ENCODE peak calls at places on chromosome 1, in seven cellular contexts. T, Y, Z, X, W, S and N are unnamed samples.

GRCh38 chr1:28123461-28123961 is 35.1 kb upstream of the EYA3 start:
- DNase-seq in T (no peak), Y (no peak), Z (peak; percentile 81), X (no peak), W (no peak), S (no peak), N (no peak)

GRCh38 chr1:41496080-41497055 is 11.9 kb upstream of the EDN2 start:
- DNase-seq in T (no peak), Y (no peak), Z (peak; percentile 93), X (peak; percentile 89), W (no peak), S (no peak), N (peak; percentile 76)

GRCh38 chr1:24980836-24981631 is 51.0 kb upstream of the RUNX3 start:
- DNase-seq in T (no peak), Y (no peak), Z (no peak), X (no peak), W (no peak), S (no peak), N (no peak)

GRCh38 chr1:171141336-171142051 is 43.6 kb upstream of the FMO2 start:
- DNase-seq in T (no peak), Y (no peak), Z (peak; percentile 74), X (peak; percentile 14), W (no peak), S (no peak), N (peak; percentile 35)

GRCh38 chr1:218266356-218266755 is 18.7 kb upstream of the RRP15 start:
- DNase-seq in T (no peak), Y (no peak), Z (peak; percentile 21), X (no peak), W (no peak), S (no peak), N (no peak)

GRCh38 chr1:24830680-24831272 is 85.5 kb downstream of the CLIC4 start:
- DNase-seq in T (no peak), Y (no peak), Z (peak; percentile 66), X (no peak), W (no peak), S (no peak), N (no peak)

GRCh38 chr1:237736372-237737029 is 154.2 kb downstream of the ZP4 start:
- DNase-seq in T (no peak), Y (no peak), Z (no peak), X (no peak), W (no peak), S (no peak), N (no peak)

GRCh38 chr1:10898921-10899320 is 102.5 kb upstream of the CASZ1 start:
- DNase-seq in T (no peak), Y (no peak), Z (no peak), X (no peak), W (no peak), S (no peak), N (no peak)

GRCh38 chr1:56397409-56397808 is 182.0 kb downstream of the PLPP3 start:
- DNase-seq in T (no peak), Y (no peak), Z (peak; percentile 30), X (no peak), W (no peak), S (no peak), N (no peak)

GRCh38 chr1:212456166-212456528 is 23.4 kb downstream of the NENF start:
- DNase-seq in T (no peak), Y (no peak), Z (no peak), X (no peak), W (no peak), S (no peak), N (no peak)

GRCh38 chr1:204410764-204411450 is 710 bp downstream of the PPP1R15B start:
- DNase-seq in T (no peak), Y (no peak), Z (peak; percentile 78), X (peak; percentile 62), W (no peak), S (peak; percentile 20), N (peak; percentile 26)

GRCh38 chr1:118148034-118148433 is 37.0 kb downstream of the SPAG17 start:
- DNase-seq in T (no peak), Y (no peak), Z (peak; percentile 48), X (no peak), W (no peak), S (no peak), N (no peak)

GRCh38 chr1:17606826-17607440 is 67.4 kb downstream of the ARHGEF10L start:
- DNase-seq in T (no peak), Y (no peak), Z (peak; percentile 77), X (peak; percentile 77), W (no peak), S (no peak), N (peak; percentile 66)

GRCh38 chr1:1290238-1290731 is 10.0 kb downstream of the SCNN1D start:
- DNase-seq in T (no peak), Y (no peak), Z (peak; percentile 78), X (peak; percentile 83), W (peak; percentile 53), S (peak; percentile 53), N (no peak)

GRCh38 chr1:208791458-208791857 is 547.3 kb upstream of the PLXNA2 start:
- DNase-seq in T (no peak), Y (no peak), Z (no peak), X (no peak), W (no peak), S (no peak), N (no peak)

GRCh38 chr1:155134858-155135415 is 715 bp upstream of the SLC50A1 start:
- DNase-seq in T (peak; percentile 52), Y (peak; percentile 43), Z (peak; percentile 99), X (peak; percentile 95), W (no peak), S (no peak), N (peak; percentile 79)

GRCh38 chr1:1272341-1273151 is 1.1 kb downstream of the UBE2J2 start:
- DNase-seq in T (no peak), Y (no peak), Z (peak; percentile 25), X (peak; percentile 78), W (no peak), S (no peak), N (no peak)

GRCh38 chr1:159598196-159598595 is 10.6 kb downstream of the APCS start:
- DNase-seq in T (no peak), Y (no peak), Z (peak; percentile 80), X (no peak), W (no peak), S (no peak), N (no peak)

GRCh38 chr1:46520063-46520911 is 30.7 kb downstream of the DMBX1 start:
- DNase-seq in T (no peak), Y (no peak), Z (peak; percentile 91), X (no peak), W (no peak), S (no peak), N (no peak)

GRCh38 chr1:19582318-19582717 is 61.8 kb upstream of the NBL1 start:
- DNase-seq in T (no peak), Y (peak; percentile 52), Z (peak; percentile 30), X (peak; percentile 88), W (peak; percentile 66), S (peak; percentile 56), N (peak; percentile 34)

GRCh38 chr1:56448937-56449336 is 130.4 kb downstream of the PLPP3 start:
- DNase-seq in T (no peak), Y (no peak), Z (peak; percentile 22), X (no peak), W (no peak), S (no peak), N (no peak)

GRCh38 chr1:93617670-93618488 is 63.8 kb downstream of the BCAR3 start:
- DNase-seq in T (no peak), Y (no peak), Z (no peak), X (peak; percentile 89), W (no peak), S (no peak), N (no peak)

GRCh38 chr1:205066221-205066818 is 17.9 kb downstream of the TMEM81 start:
- DNase-seq in T (no peak), Y (no peak), Z (no peak), X (no peak), W (no peak), S (no peak), N (no peak)

GRCh38 chr1:118905206-118905605 is 82.9 kb downstream of the TBX15 start:
- DNase-seq in T (no peak), Y (no peak), Z (peak; percentile 10), X (no peak), W (no peak), S (no peak), N (peak; percentile 78)

GRCh38 chr1:186873687-186874086 is 44.9 kb downstream of the PLA2G4A start:
- DNase-seq in T (no peak), Y (no peak), Z (no peak), X (no peak), W (no peak), S (no peak), N (no peak)

GRCh38 chr1:109912214-109912861 is 1.7 kb downstream of the CSF1 start:
- DNase-seq in T (no peak), Y (no peak), Z (peak; percentile 69), X (no peak), W (no peak), S (no peak), N (no peak)
- H3K4me3 ChIP-seq in T (peak overlapping the region; percentile 81), Y (peak overlapping the region; percentile 73), Z (peak overlapping the region; percentile 92), X (no peak overlapping the region), W (no peak overlapping the region), S (no peak overlapping the region), N (peak overlapping the region; percentile 54)

GRCh38 chr1:240235521-240236288 is 144.0 kb downstream of the FMN2 start:
- DNase-seq in T (no peak), Y (no peak), Z (peak; percentile 67), X (no peak), W (no peak), S (no peak), N (no peak)

GRCh38 chr1:240234477-240235225 is 143.0 kb downstream of the FMN2 start:
- DNase-seq in T (no peak), Y (no peak), Z (peak; percentile 84), X (no peak), W (no peak), S (no peak), N (no peak)

GRCh38 chr1:240226102-240226501 is 134.4 kb downstream of the FMN2 start:
- DNase-seq in T (no peak), Y (no peak), Z (no peak), X (no peak), W (no peak), S (no peak), N (no peak)

GRCh38 chr1:240232548-240232947 is 140.9 kb downstream of the FMN2 start:
- DNase-seq in T (no peak), Y (no peak), Z (peak; percentile 87), X (no peak), W (no peak), S (no peak), N (no peak)

DNA sequence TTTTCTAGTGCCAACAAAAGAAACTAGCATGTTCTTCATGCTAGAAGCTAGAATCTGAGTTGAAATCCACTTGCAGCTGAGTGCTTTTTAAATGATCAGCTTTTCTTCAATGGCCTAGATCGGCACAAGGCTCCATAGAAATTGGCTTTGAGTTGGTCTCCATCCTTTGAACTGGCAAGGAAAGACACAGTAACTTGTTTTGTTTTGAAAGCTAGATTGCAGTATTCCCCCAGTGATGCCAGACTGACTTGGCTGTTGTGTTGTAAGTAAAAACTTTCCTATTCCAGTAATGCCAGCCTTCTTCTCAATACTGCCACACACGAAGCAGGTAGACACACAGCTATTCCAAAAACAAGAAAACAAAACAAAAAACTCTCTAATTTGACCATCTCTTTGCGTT is 139.1 kb downstream of the FMN2 start:
- DNase-seq in T (no peak), Y (no peak), Z (no peak), X (no peak), W (no peak), S (no peak), N (no peak)
- H3K27ac ChIP-seq in T (no peak overlapping the region), Y (no peak overlapping the region), Z (no peak overlapping the region), X (no peak overlapping the region), W (no peak overlapping the region), S (no peak overlapping the region), N (no peak overlapping the region)

GRCh38 chr1:147201786-147202185 is 23.4 kb downstream of the FMO5 start:
- DNase-seq in T (no peak), Y (no peak), Z (no peak), X (no peak), W (no peak), S (no peak), N (no peak)
- H3K4me1 ChIP-seq in T (no peaks in the 10 kb centered on the region), Y (no peaks in the 10 kb centered on the region), Z (no peaks in the 10 kb centered on the region), X (no peaks in the 10 kb centered on the region), W (no peaks in the 10 kb centered on the region), S (no peaks in the 10 kb centered on the region), N (no peaks in the 10 kb centered on the region)

GRCh38 chr1:152109998-152110294 is 5.3 kb downstream of the TCHH start:
- DNase-seq in T (no peak), Y (no peak), Z (no peak), X (no peak), W (no peak), S (no peak), N (no peak)
- H3K4me3 ChIP-seq in T (peak overlapping the region; percentile 55), Y (peak overlapping the region; percentile 71), Z (peak overlapping the region; percentile 73), X (no peak overlapping the region), W (peak overlapping the region; percentile 61), S (peak overlapping the region; percentile 63), N (no peak overlapping the region)